ENCODE peak calls at places on chromosomes 4 and X, in six cellular contexts. One of them, this sample, is unnamed.
A peak's percentile ranks its signal among the peaks of the same experiment; 100 is the strongest.

GRCh38 chrX:34341814-34342213 is 209.7 kb upstream of the FAM47A start:
- DNase-seq in HFF-Myc: no peak
- DNase-seq in ovary: no peak
- DNase-seq in fibroblast of pulmonary artery: no peak
- DNase-seq in HCT116: no peak
- DNase-seq in suprapubic skin: no peak
- DNase-seq in this sample: no peak

GRCh38 chrX:103919336-103919682 is 43.1 kb upstream of the TMSB15B start:
- DNase-seq in HCT116: no peak
- DNase-seq in fibroblast of pulmonary artery: peak; percentile 43
- DNase-seq in suprapubic skin: no peak
- DNase-seq in ovary: no peak
- DNase-seq in HFF-Myc: no peak
- DNase-seq in this sample: no peak

GRCh38 chr4:102687373-102687981 is 73.3 kb downstream of the MANBA start:
- DNase-seq in HFF-Myc: no peak
- DNase-seq in fibroblast of pulmonary artery: peak; percentile 31
- DNase-seq in suprapubic skin: no peak
- DNase-seq in HCT116: peak; percentile 38
- DNase-seq in ovary: no peak
- DNase-seq in this sample: no peak

GRCh38 chrX:44054863-44055601 is 81.8 kb upstream of the NDP start:
- DNase-seq in suprapubic skin: no peak
- DNase-seq in HFF-Myc: no peak
- DNase-seq in ovary: no peak
- DNase-seq in HCT116: no peak
- DNase-seq in fibroblast of pulmonary artery: no peak
- DNase-seq in this sample: no peak

GRCh38 chr4:184460495-184461285 is 13.7 kb downstream of the IRF2 start:
- DNase-seq in HCT116: no peak
- DNase-seq in suprapubic skin: no peak
- DNase-seq in fibroblast of pulmonary artery: no peak
- DNase-seq in ovary: no peak
- DNase-seq in HFF-Myc: no peak
- DNase-seq in this sample: no peak

GRCh38 chr4:65798498-65799127 is 128.3 kb upstream of the EPHA5 start:
- DNase-seq in HCT116: no peak
- DNase-seq in ovary: no peak
- DNase-seq in fibroblast of pulmonary artery: no peak
- DNase-seq in suprapubic skin: no peak
- DNase-seq in HFF-Myc: no peak
- DNase-seq in this sample: no peak

GRCh38 chr4:30714408-30715031 is 5.6 kb upstream of the PCDH7 start:
- DNase-seq in ovary: peak; percentile 23
- DNase-seq in suprapubic skin: no peak
- DNase-seq in HFF-Myc: peak; percentile 25
- DNase-seq in HCT116: peak; percentile 73
- DNase-seq in fibroblast of pulmonary artery: peak; percentile 77
- DNase-seq in this sample: peak; percentile 1

GRCh38 chr4:138301536-138301935 is 59.4 kb upstream of the SLC7A11 start:
- DNase-seq in fibroblast of pulmonary artery: no peak
- DNase-seq in HCT116: no peak
- DNase-seq in suprapubic skin: no peak
- DNase-seq in ovary: no peak
- DNase-seq in HFF-Myc: no peak
- DNase-seq in this sample: no peak

GRCh38 chrX:8879750-8880149 is 78.6 kb upstream of the FAM9A start:
- DNase-seq in fibroblast of pulmonary artery: peak; percentile 29
- DNase-seq in HCT116: no peak
- DNase-seq in HFF-Myc: no peak
- DNase-seq in suprapubic skin: no peak
- DNase-seq in ovary: no peak
- DNase-seq in this sample: no peak

GRCh38 chrX:25144043-25144940 is 128.5 kb upstream of the ARX start:
- DNase-seq in suprapubic skin: no peak
- DNase-seq in HFF-Myc: peak; percentile 1
- DNase-seq in HCT116: peak; percentile 26
- DNase-seq in ovary: peak; percentile 69
- DNase-seq in fibroblast of pulmonary artery: peak; percentile 63
- DNase-seq in this sample: no peak

GRCh38 chr4:89434364-89434988 is 126.9 kb upstream of the GPRIN3 start:
- DNase-seq in HCT116: peak; percentile 18
- DNase-seq in ovary: no peak
- DNase-seq in HFF-Myc: no peak
- DNase-seq in fibroblast of pulmonary artery: peak; percentile 69
- DNase-seq in suprapubic skin: no peak
- DNase-seq in this sample: no peak

GRCh38 chr4:37803348-37803973 is 23.0 kb upstream of the PGM2 start:
- DNase-seq in suprapubic skin: no peak
- DNase-seq in ovary: no peak
- DNase-seq in HCT116: no peak
- DNase-seq in HFF-Myc: peak; percentile 16
- DNase-seq in fibroblast of pulmonary artery: peak; percentile 85
- DNase-seq in this sample: no peak

GRCh38 chr4:158861766-158862165 is 92.9 kb downstream of the FNIP2 start:
- DNase-seq in suprapubic skin: no peak
- DNase-seq in ovary: no peak
- DNase-seq in HFF-Myc: no peak
- DNase-seq in HCT116: no peak
- DNase-seq in fibroblast of pulmonary artery: no peak
- DNase-seq in this sample: no peak
- H3K4me3 ChIP-seq in suprapubic skin: no peak overlapping the region
- H3K4me3 ChIP-seq in ovary: no peak overlapping the region
- H3K4me3 ChIP-seq in HFF-Myc: no peak overlapping the region
- H3K4me3 ChIP-seq in HCT116: no peak overlapping the region
- H3K4me3 ChIP-seq in fibroblast of pulmonary artery: no peak overlapping the region
- H3K4me3 ChIP-seq in this sample: no peak overlapping the region

GRCh38 chr4:123856689-123857545 is 460.3 kb downstream of the SPRY1 start:
- DNase-seq in HCT116: no peak
- DNase-seq in HFF-Myc: no peak
- DNase-seq in suprapubic skin: no peak
- DNase-seq in ovary: peak; percentile 26
- DNase-seq in fibroblast of pulmonary artery: peak; percentile 73
- DNase-seq in this sample: peak; percentile 37
- TF ChIP-seq CTCF in HCT116: no peak
- TF ChIP-seq CTCF in HFF-Myc: no peak
- TF ChIP-seq CTCF in suprapubic skin: peak; percentile 17
- TF ChIP-seq CTCF in ovary: no peak
- TF ChIP-seq CTCF in fibroblast of pulmonary artery: peak; percentile 24
- TF ChIP-seq CTCF in this sample: peak; percentile 7

DNA sequence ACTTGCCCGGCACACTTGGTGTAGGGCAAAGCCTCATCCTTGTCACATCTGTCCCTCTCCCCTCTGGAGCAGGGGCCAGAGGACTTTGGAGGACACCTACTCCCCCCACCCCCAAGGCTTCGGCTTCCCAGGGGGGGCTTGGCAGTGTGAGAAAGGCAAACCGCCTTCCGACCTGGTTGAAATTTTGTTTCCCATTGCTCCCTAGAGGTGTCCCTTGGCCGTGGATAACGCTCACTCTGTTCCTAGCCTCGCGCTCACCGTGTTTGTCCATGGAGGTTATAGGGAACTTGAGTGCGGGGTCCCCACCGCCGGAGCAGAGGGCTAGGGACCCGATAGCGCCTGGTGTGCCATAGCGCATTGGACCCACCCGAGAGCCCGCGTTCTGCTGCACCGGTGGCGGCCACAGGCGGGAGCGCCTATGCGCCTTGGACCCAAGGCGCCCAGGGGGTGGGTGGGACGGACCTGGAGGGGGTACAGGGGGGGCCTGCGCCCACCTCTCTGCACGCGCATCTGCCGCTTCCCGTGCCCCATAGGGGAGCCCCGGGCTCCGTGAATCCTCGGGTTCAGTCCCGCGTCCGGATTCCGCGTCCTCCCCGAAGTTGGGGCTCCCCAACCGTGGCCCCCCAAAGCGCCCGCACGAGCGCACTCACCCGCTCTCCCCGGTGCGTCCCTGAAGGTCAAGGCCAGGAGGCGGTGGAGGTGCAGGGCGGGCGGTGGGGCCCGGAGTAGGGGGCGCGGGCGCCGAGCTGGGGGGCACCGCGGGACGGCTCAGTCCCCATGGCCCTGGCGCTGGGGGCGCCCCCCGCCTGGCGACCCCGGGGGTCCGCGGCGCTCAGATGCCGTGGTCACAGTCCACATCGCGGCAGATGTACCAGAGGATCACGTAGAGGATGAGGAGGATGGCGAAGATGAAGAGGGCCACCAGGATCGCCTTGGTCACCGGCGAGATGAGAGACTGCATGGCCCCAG is 82.7 kb upstream of the DHRSX start:
- DNase-seq in HCT116: no peak
- DNase-seq in fibroblast of pulmonary artery: no peak
- DNase-seq in ovary: no peak
- DNase-seq in suprapubic skin: no peak
- DNase-seq in HFF-Myc: no peak
- DNase-seq in this sample: no peak
- H3K4me3 ChIP-seq in HCT116: no peak overlapping the region
- H3K4me3 ChIP-seq in fibroblast of pulmonary artery: no peak overlapping the region
- H3K4me3 ChIP-seq in ovary: no peak overlapping the region
- H3K4me3 ChIP-seq in suprapubic skin: peak overlapping the region; percentile 45
- H3K4me3 ChIP-seq in HFF-Myc: no peak overlapping the region
- H3K4me3 ChIP-seq in this sample: no peak overlapping the region

GRCh38 chrX:124127496-124127895 is 166.0 kb downstream of the STAG2 start:
- DNase-seq in suprapubic skin: no peak
- DNase-seq in fibroblast of pulmonary artery: no peak
- DNase-seq in HCT116: no peak
- DNase-seq in ovary: no peak
- DNase-seq in HFF-Myc: no peak
- DNase-seq in this sample: no peak
- TF ChIP-seq CTCF in suprapubic skin: no peak
- TF ChIP-seq CTCF in fibroblast of pulmonary artery: no peak
- TF ChIP-seq CTCF in HCT116: no peak
- TF ChIP-seq CTCF in ovary: no peak
- TF ChIP-seq CTCF in HFF-Myc: no peak
- TF ChIP-seq CTCF in this sample: no peak